ENCODE peak calls at places on chromosomes 13 and 19, in ten cellular contexts. V is MG63, U is SJCRH30, F is heart right ventricle, I is psoas muscle, J is mammary epithelial cell, R is mesendoderm, H is cardiac fibroblast, M is prostate gland, K is ovary. E is an unnamed sample.

GRCh38 chr19:30217461-30217860 is 154.7 kb upstream of the ZNF536 start:
- DNase-seq in V (no peak), U (no peak), F (no peak), I (no peak), J (no peak), R (no peak), H (no peak), M (no peak), K (no peak), E (no peak)

GRCh38 chr19:45913874-45914830 is at the start of gene NANOS2:
- DNase-seq in V (peak), U (peak), F (peak), I (peak), J (no peak), R (peak), H (peak), M (no peak), K (no peak), E (peak)

GRCh38 chr19:7901337-7901736 is 2.3 kb upstream of the MAP2K7 start:
- DNase-seq in V (no peak), U (no peak), F (no peak), I (no peak), J (no peak), R (no peak), H (no peak), M (no peak), K (no peak), E (no peak)

GRCh38 chr19:35518313-35518712 is 4.9 kb upstream of the DMKN start:
- DNase-seq in V (peak), U (no peak), F (no peak), I (no peak), J (peak), R (peak), H (peak), M (no peak), K (no peak), E (no peak)

GRCh38 chr13:109815651-109816050 is 29.3 kb upstream of the IRS2 start:
- DNase-seq in V (no peak), U (no peak), F (no peak), I (no peak), J (no peak), R (no peak), H (no peak), M (no peak), K (no peak), E (no peak)

GRCh38 chr13:50081106-50081898 is 66.1 kb downstream of the KCNRG start:
- DNase-seq in V (peak), U (peak), F (peak), I (peak), J (no peak), R (peak), H (no peak), M (peak), K (peak), E (peak)

GRCh38 chr13:99034333-99035085 is 56.6 kb upstream of the DOCK9 start:
- DNase-seq in V (no peak), U (no peak), F (no peak), I (no peak), J (no peak), R (peak), H (no peak), M (no peak), K (no peak), E (no peak)

GRCh38 chr13:33690321-33690720 is 127.6 kb upstream of the RFC3 start:
- DNase-seq in V (no peak), U (no peak), F (no peak), I (no peak), J (no peak), R (no peak), H (no peak), M (no peak), K (no peak), E (no peak)

GRCh38 chr19:45826934-45827333 is 11.8 kb upstream of the RSPH6A start:
- DNase-seq in V (no peak), U (no peak), F (no peak), I (no peak), J (no peak), R (no peak), H (no peak), M (no peak), K (no peak), E (peak)

GRCh38 chr13:112637017-112637801 is 49.3 kb upstream of the TUBGCP3 start:
- DNase-seq in V (no peak), U (no peak), F (no peak), I (no peak), J (no peak), R (peak), H (no peak), M (no peak), K (no peak), E (no peak)

GRCh38 chr19:1324792-1325567 is 39.3 kb downstream of the EFNA2 start:
- DNase-seq in V (peak), U (no peak), F (peak), I (peak), J (peak), R (no peak), H (peak), M (no peak), K (peak), E (no peak)
- H3K4me3 ChIP-seq in V (peak), U (no peak), F (peak), I (peak), J (peak), R (no peak), H (peak), M (peak), K (peak), E (no peak)

GRCh38 chr19:12940897-12941296 is 2.5 kb downstream of the CALR start:
- DNase-seq in V (no peak), U (no peak), F (no peak), I (no peak), J (no peak), R (no peak), H (no peak), M (no peak), K (no peak), E (no peak)
- H3K4me3 ChIP-seq in V (no peak), U (no peak), F (peak), I (peak), J (no peak), R (no peak), H (peak), M (no peak), K (no peak), E (no peak)

GRCh38 chr19:17721821-17722220 is 2.5 kb downstream of the MAP1S start:
- DNase-seq in V (peak), U (no peak), F (peak), I (peak), J (peak), R (no peak), H (peak), M (no peak), K (no peak), E (no peak)
- H3K4me3 ChIP-seq in V (no peak), U (no peak), F (no peak), I (peak), J (no peak), R (no peak), H (peak), M (no peak), K (no peak), E (no peak)

GRCh38 chr19:16456652-16457194 is 15.0 kb downstream of the EPS15L1 start:
- DNase-seq in V (no peak), U (no peak), F (no peak), I (no peak), J (peak), R (no peak), H (no peak), M (no peak), K (no peak), E (no peak)

GRCh38 chr19:16455489-16455888 is 16.3 kb downstream of the EPS15L1 start:
- DNase-seq in V (no peak), U (no peak), F (no peak), I (no peak), J (no peak), R (no peak), H (no peak), M (no peak), K (no peak), E (no peak)

GRCh38 chr19:16457954-16458331 is 13.8 kb downstream of the EPS15L1 start:
- DNase-seq in V (no peak), U (no peak), F (peak), I (peak), J (no peak), R (no peak), H (no peak), M (no peak), K (no peak), E (no peak)

GRCh38 chr19:16458391-16459128 is 13.2 kb downstream of the EPS15L1 start:
- DNase-seq in V (no peak), U (no peak), F (no peak), I (no peak), J (no peak), R (no peak), H (no peak), M (no peak), K (no peak), E (no peak)

GRCh38 chr19:16457195-16457953 is 14.4 kb downstream of the EPS15L1 start:
- DNase-seq in V (peak), U (peak), F (peak), I (peak), J (peak), R (no peak), H (peak), M (no peak), K (peak), E (peak)
- H3K4me3 ChIP-seq in V (no peak), U (peak), F (peak), I (peak), J (no peak), R (no peak), H (peak), M (no peak), K (no peak), E (no peak)

GRCh38 chr19:47485210-47485609 is 1.2 kb upstream of the KPTN start:
- DNase-seq in V (no peak), U (no peak), F (no peak), I (no peak), J (no peak), R (no peak), H (no peak), M (no peak), K (no peak), E (no peak)
- H3K4me3 ChIP-seq in V (no peak), U (no peak), F (no peak), I (peak), J (peak), R (no peak), H (no peak), M (no peak), K (no peak), E (no peak)

DNA sequence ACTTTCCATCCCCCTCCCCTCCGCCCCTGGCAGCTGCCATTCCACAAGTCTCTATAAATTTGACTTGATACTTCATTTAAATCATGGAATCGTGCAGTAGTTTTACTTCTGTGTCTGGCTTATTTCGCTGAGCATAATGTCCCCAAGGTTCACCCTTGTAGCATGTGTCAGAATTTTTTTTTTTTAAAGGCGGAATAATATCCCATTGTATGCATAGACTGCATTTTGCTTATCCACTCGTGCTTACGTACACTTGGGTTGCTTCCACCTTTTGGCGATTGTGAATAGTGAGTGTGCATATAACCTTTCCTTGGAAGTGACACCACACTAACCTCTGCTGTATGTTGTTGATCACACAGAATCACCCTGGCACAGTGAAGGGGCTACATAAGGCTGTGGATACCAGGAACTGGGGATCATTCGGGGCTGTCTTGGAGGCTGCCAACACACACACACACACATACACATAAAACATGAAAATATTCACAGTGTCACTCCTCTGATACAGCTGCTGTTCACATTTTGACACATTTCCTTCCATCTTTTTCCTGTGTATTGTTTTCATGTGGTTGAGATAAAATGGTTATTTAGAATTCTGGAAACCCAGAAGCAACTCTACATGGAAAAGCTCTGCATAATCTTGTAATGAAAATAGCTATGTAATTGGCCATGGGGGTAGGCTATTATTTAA is 13.3 kb downstream of the ZNF71 start:
- DNase-seq in V (no peak), U (no peak), F (no peak), I (no peak), J (no peak), R (no peak), H (no peak), M (no peak), K (no peak), E (no peak)
- H3K4me3 ChIP-seq in V (no peak), U (no peak), F (no peak), I (no peak), J (no peak), R (no peak), H (no peak), M (no peak), K (no peak), E (no peak)

GRCh38 chr19:10013834-10014618 is 743 bp downstream of the RDH8 start:
- DNase-seq in V (no peak), U (no peak), F (no peak), I (no peak), J (no peak), R (no peak), H (no peak), M (no peak), K (no peak), E (peak)
- H3K4me3 ChIP-seq in V (no peak), U (no peak), F (no peak), I (no peak), J (no peak), R (no peak), H (no peak), M (no peak), K (no peak), E (no peak)

DNA sequence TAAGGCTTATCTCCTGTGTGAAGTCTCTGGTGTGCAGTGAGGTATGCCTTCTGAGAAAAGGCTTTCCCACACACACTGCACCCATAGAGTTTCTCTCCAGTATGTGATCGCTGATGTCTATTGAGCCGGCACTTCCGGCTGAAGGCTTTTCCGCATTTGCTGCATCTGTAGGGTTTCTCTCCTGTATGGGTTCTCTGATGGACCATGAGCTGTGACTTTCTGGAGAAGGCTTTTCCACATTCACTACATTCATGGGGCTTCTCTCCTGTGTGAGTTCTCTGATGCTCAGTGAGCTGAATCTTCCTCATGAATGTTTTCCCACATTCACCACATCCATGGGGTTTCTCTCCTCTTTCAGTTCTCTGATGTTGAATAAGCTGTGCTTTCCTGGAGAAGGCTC is 14.7 kb downstream of the ZNF577 start:
- DNase-seq in V (no peak), U (no peak), F (no peak), I (no peak), J (no peak), R (peak), H (no peak), M (no peak), K (no peak), E (no peak)
- H3K4me3 ChIP-seq in V (no peak), U (no peak), F (no peak), I (no peak), J (no peak), R (peak), H (no peak), M (no peak), K (no peak), E (no peak)

DNA sequence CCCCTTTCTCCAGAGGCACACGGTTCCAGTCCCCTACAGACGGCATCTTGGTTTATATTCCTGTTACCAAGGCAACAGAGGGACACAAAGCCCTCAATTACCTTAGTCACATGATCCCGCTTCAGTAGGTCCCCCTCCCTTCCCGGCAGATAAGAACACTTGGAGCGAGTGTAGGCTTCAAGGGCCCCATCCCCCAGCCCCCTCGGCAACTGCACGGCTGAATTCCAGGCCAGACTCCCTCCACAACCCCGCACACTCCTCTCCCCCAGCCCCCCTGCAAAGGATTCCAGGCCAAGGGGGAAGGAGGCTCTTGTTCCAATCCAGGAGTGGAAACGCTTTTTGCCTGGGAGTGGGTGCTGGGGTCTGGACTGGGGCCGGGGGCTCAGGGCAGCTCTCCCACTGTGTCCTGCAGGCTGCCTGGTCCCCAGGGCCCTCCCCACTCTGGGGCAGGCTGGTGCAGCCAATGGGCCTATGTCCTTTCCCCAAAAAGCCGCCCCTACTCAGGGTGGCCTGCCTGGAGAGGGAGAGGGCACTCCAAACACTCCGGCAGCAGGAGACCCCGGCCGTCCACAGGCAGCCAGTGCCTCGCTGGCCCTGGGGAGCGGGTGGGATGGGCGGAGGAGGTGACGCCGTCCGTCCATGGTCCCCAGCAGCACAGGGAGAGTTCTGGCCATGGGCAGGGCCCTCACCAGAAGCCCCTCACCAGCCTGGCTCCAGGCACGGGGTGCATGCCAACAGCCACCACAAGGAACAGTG is 62.6 kb downstream of the MLLT1 start:
- DNase-seq in V (no peak), U (no peak), F (peak), I (no peak), J (no peak), R (peak), H (peak), M (no peak), K (peak), E (peak)
- H3K4me3 ChIP-seq in V (no peak), U (no peak), F (no peak), I (no peak), J (no peak), R (no peak), H (no peak), M (no peak), K (no peak), E (no peak)